ENCODE peak calls at places on chromosomes 3 and 15, in ten cellular contexts. One of them, this sample, is unnamed. For H3K27me3, the result is how much of the 10 kb centered on the place peaks cover.

GRCh38 chr3:135503429-135504083 is 462.0 kb upstream of the PPP2R3A start:
- DNase-seq in H1: peak
- DNase-seq in sigmoid colon: peak
- DNase-seq in thyroid gland: peak
- DNase-seq in esophagus muscularis mucosa: no peak
- DNase-seq in body of pancreas: peak
- DNase-seq in IMR-90: peak
- DNase-seq in HCT116: peak
- DNase-seq in stomach: peak
- DNase-seq in transverse colon: peak
- DNase-seq in this sample: peak

GRCh38 chr3:6119367-6119766 is 741.5 kb upstream of the GRM7 start:
- DNase-seq in H1: no peak
- DNase-seq in sigmoid colon: no peak
- DNase-seq in thyroid gland: no peak
- DNase-seq in esophagus muscularis mucosa: no peak
- DNase-seq in body of pancreas: no peak
- DNase-seq in IMR-90: no peak
- DNase-seq in HCT116: no peak
- DNase-seq in stomach: no peak
- DNase-seq in transverse colon: no peak
- DNase-seq in this sample: no peak

GRCh38 chr3:183287301-183287971 is 34.4 kb downstream of the B3GNT5 start:
- DNase-seq in H1: no peak
- DNase-seq in sigmoid colon: peak
- DNase-seq in thyroid gland: no peak
- DNase-seq in esophagus muscularis mucosa: no peak
- DNase-seq in body of pancreas: peak
- DNase-seq in IMR-90: peak
- DNase-seq in HCT116: no peak
- DNase-seq in stomach: no peak
- DNase-seq in transverse colon: no peak
- DNase-seq in this sample: peak

GRCh38 chr15:79778378-79778990 is 118.3 kb downstream of the MTHFS start:
- DNase-seq in H1: no peak
- DNase-seq in sigmoid colon: no peak
- DNase-seq in thyroid gland: no peak
- DNase-seq in esophagus muscularis mucosa: no peak
- DNase-seq in body of pancreas: no peak
- DNase-seq in IMR-90: no peak
- DNase-seq in HCT116: no peak
- DNase-seq in stomach: no peak
- DNase-seq in transverse colon: no peak
- DNase-seq in this sample: no peak

GRCh38 chr15:68730491-68731317 is 90.0 kb downstream of the ANP32A start:
- DNase-seq in H1: peak
- DNase-seq in sigmoid colon: peak
- DNase-seq in thyroid gland: peak
- DNase-seq in esophagus muscularis mucosa: no peak
- DNase-seq in body of pancreas: peak
- DNase-seq in IMR-90: peak
- DNase-seq in HCT116: peak
- DNase-seq in stomach: peak
- DNase-seq in transverse colon: peak
- DNase-seq in this sample: no peak

GRCh38 chr3:188108703-188109412 is 45.1 kb upstream of the LPP start:
- DNase-seq in H1: no peak
- DNase-seq in sigmoid colon: no peak
- DNase-seq in thyroid gland: no peak
- DNase-seq in esophagus muscularis mucosa: no peak
- DNase-seq in body of pancreas: no peak
- DNase-seq in IMR-90: peak
- DNase-seq in HCT116: no peak
- DNase-seq in stomach: no peak
- DNase-seq in transverse colon: no peak
- DNase-seq in this sample: no peak

GRCh38 chr15:80434926-80435720 is 30.9 kb downstream of the ARNT2 start:
- DNase-seq in H1: no peak
- DNase-seq in sigmoid colon: peak
- DNase-seq in thyroid gland: no peak
- DNase-seq in esophagus muscularis mucosa: no peak
- DNase-seq in body of pancreas: no peak
- DNase-seq in IMR-90: no peak
- DNase-seq in HCT116: no peak
- DNase-seq in stomach: no peak
- DNase-seq in transverse colon: no peak
- DNase-seq in this sample: no peak

GRCh38 chr3:62260655-62261054 is 112.7 kb downstream of the FEZF2 start:
- DNase-seq in H1: no peak
- DNase-seq in sigmoid colon: no peak
- DNase-seq in thyroid gland: no peak
- DNase-seq in esophagus muscularis mucosa: no peak
- DNase-seq in body of pancreas: no peak
- DNase-seq in IMR-90: no peak
- DNase-seq in HCT116: no peak
- DNase-seq in stomach: no peak
- DNase-seq in transverse colon: no peak
- DNase-seq in this sample: no peak

GRCh38 chr15:71802770-71803169 is 7.6 kb upstream of the NR2E3 start:
- DNase-seq in H1: peak
- DNase-seq in sigmoid colon: no peak
- DNase-seq in thyroid gland: no peak
- DNase-seq in esophagus muscularis mucosa: no peak
- DNase-seq in body of pancreas: peak
- DNase-seq in IMR-90: no peak
- DNase-seq in HCT116: no peak
- DNase-seq in stomach: no peak
- DNase-seq in transverse colon: no peak
- DNase-seq in this sample: no peak

GRCh38 chr3:150602426-150603089 is 563 bp upstream of the SELENOT start:
- DNase-seq in H1: no peak
- DNase-seq in sigmoid colon: no peak
- DNase-seq in thyroid gland: no peak
- DNase-seq in esophagus muscularis mucosa: no peak
- DNase-seq in body of pancreas: peak
- DNase-seq in IMR-90: no peak
- DNase-seq in HCT116: peak
- DNase-seq in stomach: no peak
- DNase-seq in transverse colon: no peak
- DNase-seq in this sample: no peak

GRCh38 chr3:65173841-65174240 is 486.0 kb upstream of the ADAMTS9 start:
- DNase-seq in H1: no peak
- DNase-seq in sigmoid colon: no peak
- DNase-seq in thyroid gland: no peak
- DNase-seq in esophagus muscularis mucosa: no peak
- DNase-seq in body of pancreas: no peak
- DNase-seq in IMR-90: no peak
- DNase-seq in HCT116: no peak
- DNase-seq in stomach: no peak
- DNase-seq in transverse colon: no peak
- DNase-seq in this sample: no peak

GRCh38 chr3:65170357-65171090 is 482.7 kb upstream of the ADAMTS9 start:
- DNase-seq in H1: no peak
- DNase-seq in sigmoid colon: peak
- DNase-seq in thyroid gland: peak
- DNase-seq in esophagus muscularis mucosa: peak
- DNase-seq in body of pancreas: peak
- DNase-seq in IMR-90: peak
- DNase-seq in HCT116: no peak
- DNase-seq in stomach: peak
- DNase-seq in transverse colon: peak
- DNase-seq in this sample: peak

GRCh38 chr3:65166531-65166930 is 478.7 kb upstream of the ADAMTS9 start:
- DNase-seq in H1: no peak
- DNase-seq in sigmoid colon: no peak
- DNase-seq in thyroid gland: no peak
- DNase-seq in esophagus muscularis mucosa: no peak
- DNase-seq in body of pancreas: no peak
- DNase-seq in IMR-90: no peak
- DNase-seq in HCT116: no peak
- DNase-seq in stomach: no peak
- DNase-seq in transverse colon: no peak
- DNase-seq in this sample: no peak

GRCh38 chr3:65168547-65168946 is 480.7 kb upstream of the ADAMTS9 start:
- DNase-seq in H1: no peak
- DNase-seq in sigmoid colon: no peak
- DNase-seq in thyroid gland: no peak
- DNase-seq in esophagus muscularis mucosa: no peak
- DNase-seq in body of pancreas: no peak
- DNase-seq in IMR-90: no peak
- DNase-seq in HCT116: no peak
- DNase-seq in stomach: no peak
- DNase-seq in transverse colon: no peak
- DNase-seq in this sample: no peak
- H3K27ac ChIP-seq in H1: no peak
- H3K27ac ChIP-seq in sigmoid colon: peak
- H3K27ac ChIP-seq in thyroid gland: no peak
- H3K27ac ChIP-seq in esophagus muscularis mucosa: peak
- H3K27ac ChIP-seq in body of pancreas: no peak
- H3K27ac ChIP-seq in IMR-90: no peak
- H3K27ac ChIP-seq in HCT116: no peak
- H3K27ac ChIP-seq in stomach: peak
- H3K27ac ChIP-seq in transverse colon: no peak
- H3K27ac ChIP-seq in this sample: peak

DNA sequence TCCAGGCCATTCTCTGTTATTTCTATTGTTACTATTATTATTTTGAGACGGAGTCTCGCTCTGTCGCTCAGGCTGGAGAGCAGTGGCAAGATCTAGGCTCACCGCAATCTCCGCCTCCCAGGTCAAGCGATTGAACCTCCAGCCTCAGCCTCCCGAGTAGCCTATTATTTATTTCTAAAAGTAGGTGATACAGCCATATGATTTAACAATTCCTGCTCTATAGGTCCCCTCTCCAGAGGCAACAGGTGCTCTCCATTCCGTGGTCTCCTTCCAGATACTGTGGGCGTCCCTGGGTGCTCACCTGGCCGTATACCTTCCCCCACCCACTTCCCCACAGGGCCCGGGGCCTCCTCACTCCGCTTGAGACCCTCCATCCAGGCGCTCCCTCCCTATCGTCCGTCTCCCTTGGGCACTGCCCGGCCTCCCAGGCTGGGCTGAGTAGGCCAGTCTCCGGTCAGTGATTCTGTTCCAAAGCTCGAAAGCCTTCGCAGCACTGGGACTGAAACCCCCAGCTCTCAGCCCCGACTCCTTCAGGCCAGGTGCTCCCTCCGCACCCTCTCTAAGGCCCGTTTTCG is 708 bp upstream of the PTPN23 start:
- DNase-seq in H1: no peak
- DNase-seq in sigmoid colon: no peak
- DNase-seq in thyroid gland: no peak
- DNase-seq in esophagus muscularis mucosa: no peak
- DNase-seq in body of pancreas: no peak
- DNase-seq in IMR-90: no peak
- DNase-seq in HCT116: no peak
- DNase-seq in stomach: no peak
- DNase-seq in transverse colon: peak
- DNase-seq in this sample: no peak
- TF ChIP-seq POLR2A in H1: peak
- TF ChIP-seq POLR2A in sigmoid colon: no peak
- TF ChIP-seq POLR2A in thyroid gland: no peak
- TF ChIP-seq POLR2A in esophagus muscularis mucosa: no peak
- TF ChIP-seq POLR2A in body of pancreas: no peak
- TF ChIP-seq POLR2A in IMR-90: no peak
- TF ChIP-seq POLR2A in HCT116: peak
- TF ChIP-seq POLR2A in stomach: no peak
- TF ChIP-seq POLR2A in transverse colon: no peak
- TF ChIP-seq POLR2A in this sample: no peak

GRCh38 chr15:40925863-40926658 is 3.1 kb upstream of the DLL4 start:
- DNase-seq in H1: peak
- DNase-seq in sigmoid colon: no peak
- DNase-seq in thyroid gland: no peak
- DNase-seq in esophagus muscularis mucosa: no peak
- DNase-seq in body of pancreas: no peak
- DNase-seq in IMR-90: no peak
- DNase-seq in HCT116: no peak
- DNase-seq in stomach: no peak
- DNase-seq in transverse colon: peak
- DNase-seq in this sample: no peak
- H3K27me3 ChIP-seq in H1: half or more
- H3K27me3 ChIP-seq in sigmoid colon: half or more
- H3K27me3 ChIP-seq in thyroid gland: under half
- H3K27me3 ChIP-seq in esophagus muscularis mucosa: half or more
- H3K27me3 ChIP-seq in body of pancreas: under half
- H3K27me3 ChIP-seq in IMR-90: under half
- H3K27me3 ChIP-seq in HCT116: under half
- H3K27me3 ChIP-seq in stomach: half or more
- H3K27me3 ChIP-seq in transverse colon: half or more
- H3K27me3 ChIP-seq in this sample: half or more

DNA sequence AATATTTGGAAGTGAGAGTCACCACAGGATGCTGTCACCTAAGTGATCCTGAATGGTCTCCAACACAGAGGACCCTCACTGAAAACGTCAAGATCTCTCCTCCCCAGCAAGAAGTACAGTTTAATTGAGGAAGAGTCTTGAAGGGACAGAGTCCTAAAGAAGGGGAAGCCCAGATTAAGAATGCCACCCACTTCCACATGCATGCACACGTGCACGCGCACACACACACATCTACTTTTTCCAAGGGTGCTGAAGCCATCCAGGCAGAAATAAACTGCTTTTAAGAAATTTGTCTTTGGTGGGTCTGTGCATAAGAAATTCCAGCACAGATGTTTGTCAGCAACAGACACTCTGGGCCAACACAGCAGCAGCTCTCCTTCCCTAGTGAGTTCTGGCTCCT is 132.9 kb upstream of the LIPC start:
- DNase-seq in H1: no peak
- DNase-seq in sigmoid colon: no peak
- DNase-seq in thyroid gland: no peak
- DNase-seq in esophagus muscularis mucosa: no peak
- DNase-seq in body of pancreas: peak
- DNase-seq in IMR-90: no peak
- DNase-seq in HCT116: no peak
- DNase-seq in stomach: no peak
- DNase-seq in transverse colon: no peak
- DNase-seq in this sample: no peak
- H3K27ac ChIP-seq in H1: no peak
- H3K27ac ChIP-seq in sigmoid colon: no peak
- H3K27ac ChIP-seq in thyroid gland: no peak
- H3K27ac ChIP-seq in esophagus muscularis mucosa: no peak
- H3K27ac ChIP-seq in body of pancreas: no peak
- H3K27ac ChIP-seq in IMR-90: no peak
- H3K27ac ChIP-seq in HCT116: no peak
- H3K27ac ChIP-seq in stomach: no peak
- H3K27ac ChIP-seq in transverse colon: no peak
- H3K27ac ChIP-seq in this sample: no peak

GRCh38 chr3:98823791-98824190 is 60.7 kb downstream of the ST3GAL6 start:
- DNase-seq in H1: no peak
- DNase-seq in sigmoid colon: no peak
- DNase-seq in thyroid gland: no peak
- DNase-seq in esophagus muscularis mucosa: no peak
- DNase-seq in body of pancreas: no peak
- DNase-seq in IMR-90: peak
- DNase-seq in HCT116: no peak
- DNase-seq in stomach: no peak
- DNase-seq in transverse colon: no peak
- DNase-seq in this sample: no peak
- TF ChIP-seq POLR2A in H1: no peak
- TF ChIP-seq POLR2A in sigmoid colon: no peak
- TF ChIP-seq POLR2A in thyroid gland: no peak
- TF ChIP-seq POLR2A in esophagus muscularis mucosa: no peak
- TF ChIP-seq POLR2A in body of pancreas: no peak
- TF ChIP-seq POLR2A in IMR-90: no peak
- TF ChIP-seq POLR2A in HCT116: no peak
- TF ChIP-seq POLR2A in stomach: no peak
- TF ChIP-seq POLR2A in transverse colon: no peak
- TF ChIP-seq POLR2A in this sample: no peak